ENCODE peak calls at places on chromosomes 11 and 22, in four cellular contexts. L is Peyer's patch, W is prostate gland, H is IMR-90. S is an unnamed sample.

GRCh38 chr11:17839973-17840611 is 105.5 kb downstream of the KCNC1 start:
- DNase-seq in H (peak; percentile 22), W (no peak), L (no peak), S (no peak)

GRCh38 chr11:11381471-11382100 is 28.5 kb upstream of the CSNK2A3 start:
- DNase-seq in H (no peak), L (no peak), W (no peak), S (no peak)

GRCh38 chr11:126930100-126930841 is 70.3 kb downstream of the KIRREL3 start:
- DNase-seq in H (no peak), W (no peak), L (no peak), S (no peak)

GRCh38 chr11:86245369-86246292 is 1.1 kb downstream of the EED start:
- DNase-seq in H (peak; percentile 6), L (no peak), W (no peak), S (peak; percentile 15)

GRCh38 chr22:49964493-49965290 is 4.1 kb downstream of the PIM3 start:
- DNase-seq in H (no peak), W (no peak), L (peak; percentile 54), S (peak; percentile 17)

GRCh38 chr11:56887940-56888339 is 100.8 kb upstream of the OR5AK2 start:
- DNase-seq in H (no peak), W (no peak), L (no peak), S (no peak)

GRCh38 chr11:110908401-110909106 is 196.3 kb upstream of the ARHGAP20 start:
- DNase-seq in W (no peak), H (peak; percentile 94), L (no peak), S (no peak)

GRCh38 chr11:15655552-15655951 is 540.8 kb downstream of the INSC start:
- DNase-seq in H (no peak), W (no peak), L (peak; percentile 64), S (peak; percentile 14)

GRCh38 chr11:120748485-120748814 is 236.9 kb downstream of the GRIK4 start:
- DNase-seq in L (no peak), W (no peak), H (no peak), S (no peak)

GRCh38 chr11:93842461-93842860 is 8.0 kb downstream of the VSTM5 start:
- DNase-seq in H (peak; percentile 71), L (peak; percentile 86), W (no peak), S (peak; percentile 83)

GRCh38 chr11:67291481-67292381 is 2.6 kb downstream of the ANKRD13D start:
- DNase-seq in W (no peak), L (no peak), H (no peak), S (no peak)

GRCh38 chr11:44833869-44834452 is 107.2 kb downstream of the TSPAN18 start:
- DNase-seq in W (no peak), L (no peak), H (no peak), S (no peak)

GRCh38 chr11:776459-777287 is 614 bp downstream of the GATD1 start:
- DNase-seq in W (no peak), L (no peak), H (no peak), S (no peak)

GRCh38 chr11:108538022-108538424 is 39.8 kb upstream of the POGLUT3 start:
- DNase-seq in L (peak; percentile 62), H (no peak), W (peak; percentile 49), S (peak; percentile 66)

GRCh38 chr11:67596753-67597300 is 9.9 kb upstream of the NDUFV1 start:
- DNase-seq in L (no peak), W (no peak), H (no peak), S (no peak)

GRCh38 chr22:45240137-45240809 is 421 bp downstream of the KIAA0930 start:
- DNase-seq in H (no peak), L (no peak), W (no peak), S (peak; percentile 35)

GRCh38 chr11:110478410-110478809 is 48.7 kb downstream of the FDX1 start:
- DNase-seq in L (no peak), H (no peak), W (no peak), S (no peak)

GRCh38 chr22:41979423-41980250 is 10.4 kb downstream of the SEPTIN3 start:
- DNase-seq in H (no peak), L (no peak), W (no peak), S (no peak)

GRCh38 chr22:27474112-27474571 is 327.4 kb downstream of the MN1 start:
- DNase-seq in H (no peak), L (no peak), W (no peak), S (no peak)

GRCh38 chr22:26581769-26582168 is 8.2 kb downstream of the TPST2 start:
- DNase-seq in H (no peak), W (no peak), L (no peak), S (no peak)

GRCh38 chr11:86942212-86942611 is 13.0 kb downstream of the FZD4 start:
- DNase-seq in H (peak; percentile 29), L (no peak), W (no peak), S (no peak)

GRCh38 chr11:16881074-16881709 is 133.0 kb downstream of the PLEKHA7 start:
- DNase-seq in H (peak; percentile 13), L (no peak), W (peak; percentile 83), S (no peak)

GRCh38 chr22:39459681-39460080 is 2.9 kb downstream of the MGAT3 start:
- DNase-seq in L (no peak), H (no peak), W (no peak), S (no peak)

GRCh38 chr11:28728666-28729065 is 620.5 kb downstream of the METTL15 start:
- DNase-seq in L (no peak), H (no peak), W (no peak), S (no peak)

GRCh38 chr22:22207845-22208564 is 36.6 kb upstream of the VPREB1 start:
- DNase-seq in W (peak; percentile 20), H (peak; percentile 70), L (peak; percentile 76), S (peak; percentile 80)

GRCh38 chr11:126992065-126992803 is 8.3 kb downstream of the KIRREL3 start:
- DNase-seq in L (no peak), H (peak; percentile 98), W (no peak), S (no peak)

GRCh38 chr22:45930324-45930723 is 46.6 kb downstream of the WNT7B start:
- DNase-seq in H (no peak), W (no peak), L (no peak), S (no peak)

GRCh38 chr11:60919320-60919719 is 4.9 kb upstream of the TMEM132A start:
- DNase-seq in L (no peak), H (no peak), W (no peak), S (no peak)

GRCh38 chr11:76632492-76632891 is 38.1 kb downstream of the LRRC32 start:
- DNase-seq in W (no peak), L (no peak), H (no peak), S (no peak)

GRCh38 chr22:26968873-26969272 is 311.5 kb downstream of the MIAT start:
- DNase-seq in H (no peak), W (no peak), L (no peak), S (no peak)

GRCh38 chr22:43014062-43014875 is 680 bp downstream of the PACSIN2 start:
- DNase-seq in W (peak; percentile 29), L (peak; percentile 64), H (no peak), S (peak; percentile 59)

GRCh38 chr22:17972385-17973181 is 51.8 kb downstream of the MICAL3 start:
- DNase-seq in H (peak; percentile 85), L (no peak), W (no peak), S (no peak)

DNA sequence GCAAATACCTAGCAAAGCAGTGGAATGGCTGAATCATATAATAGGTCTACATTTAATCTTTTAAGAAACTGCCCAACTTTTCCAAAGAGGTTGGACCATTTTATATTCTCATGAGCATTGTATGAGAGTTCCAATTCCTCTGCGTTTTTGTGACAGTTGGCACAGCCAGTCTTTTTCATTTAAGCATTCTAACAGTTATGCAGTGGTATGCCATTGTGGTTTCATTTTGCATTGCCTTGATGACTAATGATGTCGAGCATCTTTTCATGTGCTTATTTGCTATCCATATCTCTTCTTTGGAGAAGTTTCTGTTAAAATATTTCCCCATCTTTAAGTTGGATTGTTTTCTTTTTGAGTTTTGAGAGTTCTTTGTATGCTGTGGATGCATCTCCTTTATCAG is 38.7 kb downstream of the EIF3F start:
- DNase-seq in L (no peak), W (no peak), H (peak; percentile 76), S (no peak)
- H3K4me1 ChIP-seq in L (no peaks in the 10 kb centered on the region), W (no peaks in the 10 kb centered on the region), H (peaks cover 4% of the 10 kb centered on the region), S (no peaks in the 10 kb centered on the region)

DNA sequence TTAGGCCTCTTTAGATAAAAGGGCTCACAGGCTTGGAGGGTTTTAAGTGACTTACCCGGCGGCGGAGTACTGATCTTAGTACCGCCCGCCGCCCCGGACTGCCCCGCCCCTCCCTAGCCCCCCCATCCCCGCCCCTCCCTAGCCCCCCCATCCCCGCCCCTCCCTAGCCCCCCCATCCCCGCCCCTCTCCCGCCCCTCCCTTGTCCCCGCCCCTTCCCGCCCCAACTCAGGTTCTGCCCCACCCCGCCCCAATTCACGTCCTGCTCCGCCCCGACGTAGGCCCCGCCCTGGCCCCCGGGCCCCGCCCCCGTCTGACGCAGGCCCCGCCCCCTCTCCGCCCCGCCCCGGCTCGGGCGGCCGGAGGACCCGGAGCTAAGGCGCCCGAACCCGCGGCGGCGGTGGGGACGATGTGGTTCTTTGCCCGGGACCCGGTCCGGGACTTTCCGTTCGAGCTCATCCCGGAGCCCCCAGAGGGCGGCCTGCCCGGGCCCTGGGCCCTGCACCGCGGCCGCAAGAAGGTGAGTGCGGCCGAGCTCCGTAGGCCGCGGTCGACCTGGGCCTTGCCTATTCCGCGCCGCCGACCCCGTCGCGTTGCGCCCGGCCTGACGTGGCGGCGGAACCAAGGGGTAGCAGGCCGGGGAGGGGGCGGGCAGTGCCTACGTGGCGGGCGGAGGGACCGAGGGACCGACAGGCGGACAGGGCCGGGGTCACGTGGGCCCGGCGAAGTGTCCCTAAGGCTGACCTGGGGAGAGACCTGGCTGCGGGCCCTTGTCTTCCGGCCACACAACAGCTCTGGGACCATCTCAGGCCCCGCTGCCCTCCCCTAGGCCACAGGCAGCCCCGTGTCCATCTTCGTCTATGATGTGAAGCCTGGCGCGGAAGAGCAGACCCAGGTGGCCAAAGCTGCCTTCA is at the start of gene SCYL1:
- DNase-seq in L (peak; percentile 92), W (peak; percentile 84), H (peak; percentile 79), S (peak; percentile 88)
- TF ChIP-seq POLR2A in L (no peak), W (peak; percentile 50), H (peak; percentile 90), S (peak; percentile 60)

GRCh38 chr11:130171534-130171933 is 12.0 kb downstream of the ST14 start:
- DNase-seq in L (no peak), H (no peak), W (no peak), S (no peak)

GRCh38 chr11:130165601-130166456 is 6.2 kb downstream of the ST14 start:
- DNase-seq in W (no peak), L (no peak), H (no peak), S (peak; percentile 56)

GRCh38 chr11:130170345-130170744 is 10.8 kb downstream of the ST14 start:
- DNase-seq in W (no peak), L (no peak), H (no peak), S (no peak)

GRCh38 chr11:130166457-130166784 is 6.8 kb downstream of the ST14 start:
- DNase-seq in L (peak; percentile 83), W (no peak), H (peak; percentile 99), S (peak; percentile 78)

GRCh38 chr11:130168105-130168504 is 8.5 kb downstream of the ST14 start:
- DNase-seq in L (no peak), W (no peak), H (peak; percentile 88), S (peak; percentile 9)
- H3K4me1 ChIP-seq in L (peaks cover 7% of the 10 kb centered on the region), W (peaks cover 3% of the 10 kb centered on the region), H (peaks cover 4% of the 10 kb centered on the region), S (peaks cover 96% of the 10 kb centered on the region)

DNA sequence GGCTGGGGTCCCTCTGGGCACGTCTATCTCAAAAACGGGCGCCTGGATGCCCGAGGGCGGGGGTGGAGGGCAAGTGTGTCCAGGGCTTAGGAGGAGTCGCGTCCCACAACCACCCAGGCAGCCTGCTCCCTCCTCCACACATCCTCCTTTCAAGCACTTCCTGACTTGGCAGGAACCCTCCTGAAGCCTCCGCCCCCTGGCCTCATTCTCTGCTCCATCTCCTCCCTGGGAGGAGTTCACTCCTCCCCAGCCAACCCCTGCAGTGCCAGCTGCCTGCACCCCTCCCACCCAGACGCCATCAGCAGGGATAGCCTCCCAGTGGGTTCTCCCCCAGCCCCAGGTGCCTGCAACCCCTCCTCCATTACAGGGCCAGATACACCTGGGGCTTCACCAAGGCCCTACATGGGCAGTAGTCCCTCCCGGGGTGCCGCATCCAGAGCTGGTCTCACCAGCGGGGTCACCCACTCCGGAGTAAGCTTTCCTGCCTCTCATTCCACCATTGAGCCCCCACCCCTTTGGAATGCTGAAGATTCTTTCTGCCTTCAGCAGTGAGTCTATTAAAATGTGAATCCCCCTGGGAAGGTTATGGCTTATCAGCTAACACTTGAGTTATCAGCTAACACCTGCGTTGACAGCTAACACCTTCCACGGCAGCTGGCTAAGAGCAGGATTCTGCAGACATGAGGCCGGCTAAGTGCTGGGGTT is 24.4 kb downstream of the RTN4R start:
- DNase-seq in H (peak; percentile 71), W (peak; percentile 25), L (no peak), S (peak; percentile 49)
- TF ChIP-seq POLR2A in H (no peak), W (no peak), L (no peak), S (no peak)

S was measured in transverse colon.